ENCODE peak calls at places on chromosomes 6 and 20, in six cellular contexts. Z, E, W, X, G and M are unnamed samples.

GRCh38 chr6:2790588-2790987 is 25.4 kb downstream of the WRNIP1 start:
- DNase-seq in Z (no peak), E (no peak), W (no peak), X (no peak), G (peak), M (no peak)

GRCh38 chr20:32619586-32619985 is 34.5 kb upstream of the NOL4L start:
- DNase-seq in Z (no peak), E (no peak), W (no peak), X (no peak), G (no peak), M (no peak)

GRCh38 chr20:1465470-1466210 is 1.0 kb downstream of the NSFL1C start:
- DNase-seq in Z (no peak), E (no peak), W (no peak), X (no peak), G (no peak), M (no peak)

GRCh38 chr6:139593081-139593480 is 218.6 kb upstream of the CITED2 start:
- DNase-seq in Z (no peak), E (no peak), W (no peak), X (no peak), G (no peak), M (no peak)

GRCh38 chr6:10373642-10374359 is 41.1 kb downstream of the TFAP2A start:
- DNase-seq in Z (no peak), E (no peak), W (no peak), X (no peak), G (no peak), M (no peak)

GRCh38 chr6:106097368-106098231 is 11.5 kb downstream of the PRDM1 start:
- DNase-seq in Z (no peak), E (no peak), W (no peak), X (no peak), G (peak), M (no peak)

GRCh38 chr6:43878127-43878634 is 108.2 kb downstream of the VEGFA start:
- DNase-seq in Z (no peak), E (no peak), W (no peak), X (no peak), G (no peak), M (no peak)

GRCh38 chr6:169723991-169724553 is at the start of gene PHF10:
- DNase-seq in Z (no peak), E (peak), W (peak), X (no peak), G (no peak), M (no peak)

GRCh38 chr6:72461144-72461543 is 160.7 kb upstream of the KCNQ5 start:
- DNase-seq in Z (no peak), E (no peak), W (no peak), X (no peak), G (no peak), M (no peak)

GRCh38 chr6:56708810-56709597 is 66.3 kb upstream of the DST start:
- DNase-seq in Z (peak), E (no peak), W (no peak), X (no peak), G (peak), M (no peak)

GRCh38 chr20:47031821-47032220 is 137.2 kb downstream of the EYA2 start:
- DNase-seq in Z (no peak), E (no peak), W (no peak), X (no peak), G (no peak), M (no peak)